ENCODE peak calls at places on chromosomes 6 and 20, in four cellular contexts. C is K562, P is A549, J is IMR-90. Y is an unnamed sample.

GRCh38 chr20:58473818-58474425 is 41.3 kb downstream of the APCDD1L start:
- DNase-seq in C (no peak), J (no peak), P (no peak), Y (no peak)

GRCh38 chr6:157033428-157034140 is 256.4 kb downstream of the ARID1B start:
- DNase-seq in C (no peak), P (no peak), J (peak), Y (no peak)

GRCh38 chr6:142013286-142013685 is 119.4 kb upstream of the GJE1 start:
- DNase-seq in C (no peak), J (peak), P (peak), Y (no peak)

GRCh38 chr6:85452441-85452881 is 2.6 kb downstream of the NT5E start:
- DNase-seq in P (no peak), J (peak), C (no peak), Y (no peak)

GRCh38 chr6:133756046-133756445 is 132.9 kb upstream of the TCF21 start:
- DNase-seq in C (no peak), P (no peak), J (peak), Y (no peak)

GRCh38 chr6:110357696-110358535 is at the start of gene METTL24:
- DNase-seq in P (peak), C (no peak), J (no peak), Y (no peak)

GRCh38 chr6:7311171-7311570 is 1.8 kb downstream of the SSR1 start:
- DNase-seq in J (no peak), P (no peak), C (no peak), Y (no peak)

GRCh38 chr6:36682328-36683144 is 4.0 kb downstream of the CDKN1A start:
- DNase-seq in J (no peak), P (no peak), C (no peak), Y (no peak)

GRCh38 chr20:2874456-2874855 is 1.2 kb downstream of the PTPRA start:
- DNase-seq in C (no peak), P (no peak), J (peak), Y (no peak)

GRCh38 chr20:2873010-2873746 is at the start of gene PTPRA:
- DNase-seq in P (peak), C (peak), J (peak), Y (peak)

GRCh38 chr20:2871555-2872303 is 1.6 kb upstream of the PTPRA start:
- DNase-seq in P (no peak), J (no peak), C (peak), Y (no peak)

GRCh38 chr20:2872304-2873009 is 824 bp upstream of the PTPRA start:
- DNase-seq in J (peak), C (peak), P (peak), Y (peak)

GRCh38 chr20:2873747-2874041 is 413 bp downstream of the PTPRA start:
- DNase-seq in P (peak), C (peak), J (peak), Y (no peak)
- TF ChIP-seq ELK1 in P (no peak), C (no peak), J (no peak), Y (no peak)

GRCh38 chr6:106568518-106568917 is 60.8 kb downstream of the RTN4IP1 start:
- DNase-seq in J (peak), C (no peak), P (no peak), Y (no peak)
- TF ChIP-seq ELK1 in J (no peak), C (no peak), P (no peak), Y (no peak)

GRCh38 chr6:12962529-12962928 is 246.0 kb downstream of the PHACTR1 start:
- DNase-seq in P (no peak), C (no peak), J (no peak), Y (no peak)

GRCh38 chr6:12961761-12962160 is 245.2 kb downstream of the PHACTR1 start:
- DNase-seq in J (no peak), P (no peak), C (no peak), Y (no peak)

GRCh38 chr6:12963566-12963965 is 247.0 kb downstream of the PHACTR1 start:
- DNase-seq in P (no peak), J (no peak), C (no peak), Y (no peak)

GRCh38 chr6:12967686-12968085 is 251.1 kb downstream of the PHACTR1 start:
- DNase-seq in J (no peak), C (no peak), P (no peak), Y (no peak)

GRCh38 chr6:12962995-12963394 is 246.4 kb downstream of the PHACTR1 start:
- DNase-seq in P (no peak), J (no peak), C (no peak), Y (no peak)
- TF ChIP-seq ELK1 in P (no peak), J (no peak), C (no peak), Y (no peak)

DNA sequence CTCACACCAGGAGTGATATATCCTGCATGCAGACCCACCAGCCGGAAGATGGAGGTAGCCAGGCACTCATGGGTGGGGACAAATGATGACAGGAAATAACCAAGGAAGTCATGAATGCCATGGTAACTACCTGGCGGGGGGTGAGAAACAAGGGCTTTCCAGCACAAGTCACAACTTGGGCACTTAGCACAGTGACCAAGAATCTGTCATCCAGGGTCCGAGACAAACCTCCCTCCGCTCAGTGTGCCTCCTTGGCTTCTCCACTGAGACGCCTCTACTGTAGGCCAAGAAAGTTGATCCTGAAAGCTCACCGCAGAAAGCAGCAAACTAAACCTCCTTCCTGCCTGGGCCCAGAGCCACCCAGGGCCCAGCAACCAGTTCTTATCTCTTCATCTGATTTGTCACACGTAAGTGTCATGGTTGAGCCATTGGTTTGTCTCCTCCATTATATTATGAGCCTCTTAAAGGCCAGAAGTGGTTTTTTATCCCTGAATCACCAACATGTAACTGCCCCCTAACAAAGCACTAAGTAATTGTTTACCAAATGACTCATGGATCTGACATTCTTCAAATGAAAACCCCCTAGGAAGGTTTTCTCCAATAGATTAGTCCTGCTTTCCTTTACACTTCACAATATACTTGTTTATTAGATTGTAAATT is 84.3 kb upstream of the TAB2 start:
- DNase-seq in J (peak), P (peak), C (peak), Y (no peak)
- TF ChIP-seq ELK1 in J (no peak), P (no peak), C (no peak), Y (no peak)

DNA sequence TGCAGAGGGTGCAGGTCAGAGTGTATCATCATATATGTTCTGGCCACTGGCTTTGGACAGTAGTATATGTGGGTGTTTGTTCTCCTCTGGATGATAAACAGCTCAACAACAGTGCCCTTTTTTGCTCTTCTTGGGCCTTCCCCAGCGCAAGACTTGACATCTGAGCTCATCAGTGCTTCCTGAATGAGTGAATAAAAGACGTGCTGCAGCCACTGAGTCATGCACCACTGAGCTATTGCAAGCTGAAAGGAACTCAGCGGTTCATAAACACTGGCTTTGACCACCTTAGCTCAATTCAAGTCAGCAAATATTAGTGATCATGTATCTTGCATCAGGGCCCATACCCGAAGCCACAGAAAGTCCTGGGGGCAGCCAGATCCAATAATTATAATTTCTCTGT is 105.3 kb upstream of the KCNG1 start:
- DNase-seq in C (no peak), P (no peak), J (peak), Y (no peak)
- TF ChIP-seq ELK1 in C (no peak), P (no peak), J (no peak), Y (no peak)

GRCh38 chr20:1299522-1299921 is 29.4 kb downstream of the SDCBP2 start:
- DNase-seq in J (no peak), C (peak), P (peak), Y (no peak)
- TF ChIP-seq ELK1 in J (no peak), C (no peak), P (no peak), Y (no peak)

GRCh38 chr20:36092424-36093024 is 62.0 kb upstream of the EPB41L1 start:
- DNase-seq in J (no peak), C (peak), P (no peak), Y (no peak)
- TF ChIP-seq ELK1 in J (no peak), C (no peak), P (no peak), Y (no peak)

GRCh38 chr20:63007722-63008488 is 1.1 kb upstream of the BHLHE23 start:
- DNase-seq in J (no peak), C (no peak), P (no peak), Y (no peak)
- TF ChIP-seq ELK1 in J (no peak), C (no peak), P (no peak), Y (no peak)

GRCh38 chr6:89506716-89507597 is 74.0 kb downstream of the ANKRD6 start:
- DNase-seq in J (no peak), P (no peak), C (no peak), Y (no peak)

GRCh38 chr6:89508755-89509563 is 76.0 kb downstream of the ANKRD6 start:
- DNase-seq in J (no peak), P (no peak), C (no peak), Y (no peak)

GRCh38 chr6:89510393-89510792 is 77.4 kb downstream of the ANKRD6 start:
- DNase-seq in P (no peak), J (no peak), C (no peak), Y (no peak)

GRCh38 chr6:89505847-89506246 is 72.9 kb downstream of the ANKRD6 start:
- DNase-seq in P (no peak), J (no peak), C (no peak), Y (no peak)

GRCh38 chr6:89509719-89510339 is 76.9 kb downstream of the ANKRD6 start:
- DNase-seq in J (no peak), P (no peak), C (peak), Y (no peak)
- TF ChIP-seq ELK1 in J (no peak), P (no peak), C (no peak), Y (no peak)

Y was measured in GM12878.